ENCODE peak calls at places on chromosomes 1 and 21, in nine cellular contexts. One of them, this sample, is unnamed.

GRCh38 chr1:166166400-166166699 is 451 bp downstream of the FAM78B start:
- DNase-seq in adipocyte: no peak
- DNase-seq in stomach: no peak
- DNase-seq in GM23248: no peak
- DNase-seq in cardiac muscle cell: no peak
- DNase-seq in heart left ventricle: no peak
- DNase-seq in colonic mucosa: no peak
- DNase-seq in ovary: no peak
- DNase-seq in PC-3: no peak
- DNase-seq in this sample: no peak

GRCh38 chr1:18972531-18972930 is 16.1 kb upstream of the IFFO2 start:
- DNase-seq in heart left ventricle: no peak
- DNase-seq in adipocyte: no peak
- DNase-seq in GM23248: peak; percentile 63
- DNase-seq in cardiac muscle cell: peak; percentile 41
- DNase-seq in colonic mucosa: no peak
- DNase-seq in PC-3: peak; percentile 82
- DNase-seq in ovary: no peak
- DNase-seq in stomach: no peak
- DNase-seq in this sample: no peak

GRCh38 chr1:17167783-17168479 is 37.0 kb upstream of the PADI1 start:
- DNase-seq in colonic mucosa: no peak
- DNase-seq in stomach: no peak
- DNase-seq in ovary: no peak
- DNase-seq in PC-3: peak; percentile 88
- DNase-seq in cardiac muscle cell: peak; percentile 25
- DNase-seq in heart left ventricle: no peak
- DNase-seq in GM23248: peak; percentile 94
- DNase-seq in adipocyte: peak; percentile 55
- DNase-seq in this sample: no peak

GRCh38 chr1:39378377-39378776 is 113.1 kb upstream of the BMP8A start:
- DNase-seq in stomach: no peak
- DNase-seq in colonic mucosa: peak; percentile 52
- DNase-seq in ovary: no peak
- DNase-seq in cardiac muscle cell: no peak
- DNase-seq in GM23248: no peak
- DNase-seq in PC-3: peak; percentile 74
- DNase-seq in adipocyte: no peak
- DNase-seq in heart left ventricle: no peak
- DNase-seq in this sample: no peak

GRCh38 chr21:46639489-46640386 is 4.3 kb downstream of the PRMT2 start:
- DNase-seq in GM23248: peak; percentile 64
- DNase-seq in colonic mucosa: no peak
- DNase-seq in PC-3: peak; percentile 58
- DNase-seq in heart left ventricle: no peak
- DNase-seq in stomach: no peak
- DNase-seq in adipocyte: peak; percentile 65
- DNase-seq in cardiac muscle cell: peak; percentile 48
- DNase-seq in ovary: no peak
- DNase-seq in this sample: no peak

GRCh38 chr1:23957096-23957495 is 2.5 kb upstream of the PNRC2 start:
- DNase-seq in ovary: no peak
- DNase-seq in cardiac muscle cell: no peak
- DNase-seq in heart left ventricle: no peak
- DNase-seq in colonic mucosa: peak; percentile 87
- DNase-seq in adipocyte: no peak
- DNase-seq in GM23248: no peak
- DNase-seq in PC-3: peak; percentile 86
- DNase-seq in stomach: peak; percentile 86
- DNase-seq in this sample: no peak

GRCh38 chr1:59072017-59072947 is 224.6 kb upstream of the FGGY start:
- DNase-seq in stomach: no peak
- DNase-seq in PC-3: peak; percentile 7
- DNase-seq in GM23248: no peak
- DNase-seq in cardiac muscle cell: peak; percentile 26
- DNase-seq in adipocyte: no peak
- DNase-seq in colonic mucosa: no peak
- DNase-seq in heart left ventricle: no peak
- DNase-seq in ovary: no peak
- DNase-seq in this sample: no peak

GRCh38 chr1:16984717-16985116 is 4.3 kb upstream of the MFAP2 start:
- DNase-seq in stomach: no peak
- DNase-seq in adipocyte: peak; percentile 82
- DNase-seq in cardiac muscle cell: peak; percentile 96
- DNase-seq in heart left ventricle: peak; percentile 79
- DNase-seq in PC-3: peak; percentile 98
- DNase-seq in ovary: peak; percentile 87
- DNase-seq in colonic mucosa: peak; percentile 40
- DNase-seq in GM23248: peak; percentile 97
- DNase-seq in this sample: peak; percentile 94

GRCh38 chr1:59926381-59927243 is at the start of gene CYP2J2:
- DNase-seq in heart left ventricle: peak; percentile 86
- DNase-seq in colonic mucosa: peak; percentile 86
- DNase-seq in PC-3: peak; percentile 45
- DNase-seq in ovary: no peak
- DNase-seq in cardiac muscle cell: peak; percentile 28
- DNase-seq in stomach: peak; percentile 70
- DNase-seq in adipocyte: peak; percentile 74
- DNase-seq in GM23248: peak; percentile 65
- DNase-seq in this sample: peak; percentile 63

GRCh38 chr1:164784960-164785359 is 226.0 kb downstream of the PBX1 start:
- DNase-seq in PC-3: no peak
- DNase-seq in colonic mucosa: no peak
- DNase-seq in adipocyte: no peak
- DNase-seq in ovary: no peak
- DNase-seq in GM23248: no peak
- DNase-seq in heart left ventricle: no peak
- DNase-seq in cardiac muscle cell: no peak
- DNase-seq in stomach: no peak
- DNase-seq in this sample: no peak

GRCh38 chr1:113980120-113980519 is 846 bp downstream of the OLFML3 start:
- DNase-seq in ovary: peak; percentile 85
- DNase-seq in heart left ventricle: peak; percentile 59
- DNase-seq in GM23248: peak; percentile 62
- DNase-seq in cardiac muscle cell: peak; percentile 76
- DNase-seq in adipocyte: peak; percentile 66
- DNase-seq in PC-3: no peak
- DNase-seq in colonic mucosa: peak; percentile 50
- DNase-seq in stomach: peak; percentile 39
- DNase-seq in this sample: peak; percentile 71

GRCh38 chr1:152037920-152038658 is 1.3 kb upstream of the S100A11 start:
- DNase-seq in adipocyte: no peak
- DNase-seq in colonic mucosa: no peak
- DNase-seq in cardiac muscle cell: peak; percentile 26
- DNase-seq in ovary: no peak
- DNase-seq in PC-3: no peak
- DNase-seq in stomach: no peak
- DNase-seq in heart left ventricle: no peak
- DNase-seq in GM23248: no peak
- DNase-seq in this sample: no peak
- H3K4me1 ChIP-seq in adipocyte: peaks cover 22% of the 10 kb centered on the region
- H3K4me1 ChIP-seq in colonic mucosa: no peaks in the 10 kb centered on the region
- H3K4me1 ChIP-seq in cardiac muscle cell: peaks cover 10% of the 10 kb centered on the region
- H3K4me1 ChIP-seq in ovary: peaks cover 3% of the 10 kb centered on the region
- H3K4me1 ChIP-seq in PC-3: peaks cover 25% of the 10 kb centered on the region
- H3K4me1 ChIP-seq in stomach: peaks cover 54% of the 10 kb centered on the region
- H3K4me1 ChIP-seq in heart left ventricle: peaks cover 4% of the 10 kb centered on the region
- H3K4me1 ChIP-seq in GM23248: peaks cover 23% of the 10 kb centered on the region
- H3K4me1 ChIP-seq in this sample: peaks cover 5% of the 10 kb centered on the region

GRCh38 chr1:236810018-236810417 is 14.9 kb downstream of the MTR start:
- DNase-seq in adipocyte: no peak
- DNase-seq in PC-3: no peak
- DNase-seq in heart left ventricle: no peak
- DNase-seq in cardiac muscle cell: no peak
- DNase-seq in stomach: no peak
- DNase-seq in colonic mucosa: no peak
- DNase-seq in GM23248: no peak
- DNase-seq in ovary: no peak
- DNase-seq in this sample: no peak

GRCh38 chr1:236809133-236809532 is 14.0 kb downstream of the MTR start:
- DNase-seq in GM23248: no peak
- DNase-seq in colonic mucosa: no peak
- DNase-seq in stomach: no peak
- DNase-seq in ovary: no peak
- DNase-seq in cardiac muscle cell: peak; percentile 4
- DNase-seq in heart left ventricle: no peak
- DNase-seq in adipocyte: no peak
- DNase-seq in PC-3: no peak
- DNase-seq in this sample: no peak

GRCh38 chr1:236808564-236809130 is 13.6 kb downstream of the MTR start:
- DNase-seq in colonic mucosa: peak; percentile 36
- DNase-seq in GM23248: no peak
- DNase-seq in stomach: no peak
- DNase-seq in heart left ventricle: no peak
- DNase-seq in cardiac muscle cell: peak; percentile 48
- DNase-seq in PC-3: no peak
- DNase-seq in adipocyte: no peak
- DNase-seq in ovary: no peak
- DNase-seq in this sample: no peak

GRCh38 chr1:236806634-236807033 is 11.5 kb downstream of the MTR start:
- DNase-seq in PC-3: no peak
- DNase-seq in GM23248: no peak
- DNase-seq in cardiac muscle cell: no peak
- DNase-seq in adipocyte: no peak
- DNase-seq in ovary: no peak
- DNase-seq in heart left ventricle: no peak
- DNase-seq in stomach: no peak
- DNase-seq in colonic mucosa: no peak
- DNase-seq in this sample: no peak

DNA sequence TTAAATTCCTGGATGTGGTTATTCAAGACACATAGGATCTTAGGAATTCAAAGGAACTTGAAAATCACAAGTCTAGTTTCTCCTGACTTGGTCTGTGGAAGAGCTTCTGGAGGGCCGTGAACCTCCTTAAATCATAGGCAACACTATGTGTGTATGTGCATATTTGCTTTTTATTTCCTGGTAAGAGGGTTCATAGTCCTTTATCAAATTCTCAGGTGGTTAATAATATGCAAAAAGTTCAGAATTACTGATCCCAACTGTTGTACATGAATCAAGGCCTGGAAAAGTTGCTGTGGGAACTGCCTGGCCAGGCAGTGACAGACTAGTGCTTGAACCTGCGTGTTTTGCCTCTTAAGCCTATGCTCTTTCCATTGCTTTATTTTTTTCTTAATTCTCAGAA is 12.9 kb downstream of the MTR start:
- DNase-seq in PC-3: no peak
- DNase-seq in heart left ventricle: no peak
- DNase-seq in stomach: no peak
- DNase-seq in colonic mucosa: no peak
- DNase-seq in GM23248: no peak
- DNase-seq in ovary: no peak
- DNase-seq in adipocyte: no peak
- DNase-seq in cardiac muscle cell: no peak
- DNase-seq in this sample: no peak
- H3K36me3 ChIP-seq in PC-3: peaks cover 11% of the 10 kb centered on the region
- H3K36me3 ChIP-seq in heart left ventricle: peaks cover 88% of the 10 kb centered on the region
- H3K36me3 ChIP-seq in stomach: peaks cover 84% of the 10 kb centered on the region
- H3K36me3 ChIP-seq in colonic mucosa: no peaks in the 10 kb centered on the region
- H3K36me3 ChIP-seq in GM23248: peaks cover 20% of the 10 kb centered on the region
- H3K36me3 ChIP-seq in ovary: no peaks in the 10 kb centered on the region
- H3K36me3 ChIP-seq in adipocyte: peaks cover 73% of the 10 kb centered on the region
- H3K36me3 ChIP-seq in cardiac muscle cell: peaks cover 30% of the 10 kb centered on the region
- H3K36me3 ChIP-seq in this sample: peaks cover 4% of the 10 kb centered on the region

DNA sequence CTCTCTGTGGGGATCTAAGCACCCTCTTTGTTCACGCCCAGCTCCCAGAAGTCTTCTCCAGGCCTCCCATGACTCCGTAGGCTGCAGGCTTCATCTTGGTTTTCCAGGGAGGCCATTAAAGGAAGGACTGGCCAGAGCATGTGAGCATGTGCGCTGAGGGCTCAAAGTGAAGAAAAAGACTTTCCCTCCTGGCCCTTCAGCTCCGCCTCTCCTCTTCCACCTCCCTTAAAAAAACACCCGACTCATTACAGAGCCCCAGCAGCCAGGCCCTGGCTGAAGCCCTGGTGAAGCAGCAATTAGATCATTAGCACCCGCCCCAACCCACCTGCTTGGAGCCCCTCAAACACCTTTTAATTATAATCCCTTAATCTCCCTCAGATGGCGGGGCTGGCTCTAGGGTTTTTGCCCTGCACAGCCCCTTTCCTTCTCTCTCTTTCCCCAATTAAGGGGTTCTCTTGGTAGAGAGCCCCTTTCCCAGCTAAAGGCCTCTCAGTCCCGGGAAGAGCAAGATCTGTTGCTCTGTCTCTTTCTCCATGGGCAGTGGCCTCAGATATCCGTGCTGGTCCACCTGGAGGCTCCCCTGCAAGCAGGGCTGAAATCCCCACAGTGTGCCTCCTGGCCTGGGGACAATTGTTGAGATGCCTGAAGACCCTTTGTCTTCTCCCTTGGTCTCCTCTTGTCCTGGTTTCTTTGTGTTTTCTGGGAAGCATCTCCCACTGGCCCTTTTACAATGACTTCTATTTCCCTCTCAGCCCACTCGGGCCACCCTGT is 30.5 kb downstream of the RHBG start:
- DNase-seq in stomach: no peak
- DNase-seq in adipocyte: no peak
- DNase-seq in ovary: no peak
- DNase-seq in colonic mucosa: no peak
- DNase-seq in heart left ventricle: no peak
- DNase-seq in PC-3: no peak
- DNase-seq in cardiac muscle cell: no peak
- DNase-seq in GM23248: no peak
- DNase-seq in this sample: no peak
- H3K27me3 ChIP-seq in stomach: peaks cover 56% of the 10 kb centered on the region
- H3K27me3 ChIP-seq in adipocyte: peaks cover 52% of the 10 kb centered on the region
- H3K27me3 ChIP-seq in ovary: no peaks in the 10 kb centered on the region
- H3K27me3 ChIP-seq in colonic mucosa: no peaks in the 10 kb centered on the region
- H3K27me3 ChIP-seq in heart left ventricle: no peaks in the 10 kb centered on the region
- H3K27me3 ChIP-seq in PC-3: no peaks in the 10 kb centered on the region
- H3K27me3 ChIP-seq in cardiac muscle cell: peaks cover 3% of the 10 kb centered on the region
- H3K27me3 ChIP-seq in GM23248: peaks cover 28% of the 10 kb centered on the region
- H3K27me3 ChIP-seq in this sample: no peaks in the 10 kb centered on the region

GRCh38 chr1:186626533-186626932 is 53.7 kb downstream of the PTGS2 start:
- DNase-seq in PC-3: no peak
- DNase-seq in cardiac muscle cell: peak; percentile 53
- DNase-seq in adipocyte: no peak
- DNase-seq in ovary: no peak
- DNase-seq in heart left ventricle: no peak
- DNase-seq in colonic mucosa: no peak
- DNase-seq in stomach: no peak
- DNase-seq in GM23248: peak; percentile 4
- DNase-seq in this sample: no peak

GRCh38 chr1:186623547-186623946 is 56.7 kb downstream of the PTGS2 start:
- DNase-seq in colonic mucosa: no peak
- DNase-seq in adipocyte: no peak
- DNase-seq in cardiac muscle cell: no peak
- DNase-seq in stomach: no peak
- DNase-seq in ovary: no peak
- DNase-seq in PC-3: no peak
- DNase-seq in heart left ventricle: no peak
- DNase-seq in GM23248: no peak
- DNase-seq in this sample: no peak

GRCh38 chr1:186628910-186629309 is 51.3 kb downstream of the PTGS2 start:
- DNase-seq in stomach: no peak
- DNase-seq in heart left ventricle: no peak
- DNase-seq in ovary: no peak
- DNase-seq in adipocyte: no peak
- DNase-seq in colonic mucosa: no peak
- DNase-seq in PC-3: no peak
- DNase-seq in GM23248: no peak
- DNase-seq in cardiac muscle cell: no peak
- DNase-seq in this sample: no peak

GRCh38 chr1:186629341-186629740 is 50.9 kb downstream of the PTGS2 start:
- DNase-seq in GM23248: peak; percentile 75
- DNase-seq in adipocyte: no peak
- DNase-seq in heart left ventricle: no peak
- DNase-seq in ovary: no peak
- DNase-seq in PC-3: no peak
- DNase-seq in colonic mucosa: no peak
- DNase-seq in stomach: no peak
- DNase-seq in cardiac muscle cell: no peak
- DNase-seq in this sample: no peak

GRCh38 chr1:186626969-186627368 is 53.3 kb downstream of the PTGS2 start:
- DNase-seq in cardiac muscle cell: peak; percentile 10
- DNase-seq in adipocyte: peak; percentile 15
- DNase-seq in colonic mucosa: no peak
- DNase-seq in GM23248: peak; percentile 3
- DNase-seq in stomach: no peak
- DNase-seq in heart left ventricle: no peak
- DNase-seq in PC-3: no peak
- DNase-seq in ovary: no peak
- DNase-seq in this sample: no peak
- H3K4me1 ChIP-seq in cardiac muscle cell: peaks cover 7% of the 10 kb centered on the region
- H3K4me1 ChIP-seq in adipocyte: no peaks in the 10 kb centered on the region
- H3K4me1 ChIP-seq in colonic mucosa: no peaks in the 10 kb centered on the region
- H3K4me1 ChIP-seq in GM23248: peaks cover 9% of the 10 kb centered on the region
- H3K4me1 ChIP-seq in stomach: peaks cover 14% of the 10 kb centered on the region
- H3K4me1 ChIP-seq in heart left ventricle: no peaks in the 10 kb centered on the region
- H3K4me1 ChIP-seq in PC-3: no peaks in the 10 kb centered on the region
- H3K4me1 ChIP-seq in ovary: no peaks in the 10 kb centered on the region
- H3K4me1 ChIP-seq in this sample: no peaks in the 10 kb centered on the region

This sample was measured in aorta.